ENCODE peak calls at places on chromosomes 6 and 20, in four cellular contexts. W is H9, N is mesendoderm, C is H1. S is an unnamed sample.

GRCh38 chr6:31896856-31897611 is 464 bp downstream of the EHMT2 start:
- DNase-seq in N (no peak), C (no peak), W (peak; percentile 33), S (no peak)

GRCh38 chr6:71375676-71376075 is 87.1 kb downstream of the OGFRL1 start:
- DNase-seq in C (no peak), W (no peak), N (no peak), S (no peak)

GRCh38 chr6:92521553-92521952 is 897.8 kb downstream of the EPHA7 start:
- DNase-seq in N (peak; percentile 67), C (no peak), W (no peak), S (no peak)

GRCh38 chr6:27119329-27119728 is 128.2 kb upstream of the PRSS16 start:
- DNase-seq in N (no peak), C (no peak), W (no peak), S (no peak)

GRCh38 chr20:50517817-50518154 is 7.6 kb downstream of the PTPN1 start:
- DNase-seq in C (no peak), W (no peak), N (no peak), S (no peak)

GRCh38 chr6:106692112-106692822 is 62.9 kb downstream of the QRSL1 start:
- DNase-seq in N (peak; percentile 64), W (peak; percentile 81), C (peak; percentile 50), S (peak; percentile 15)

GRCh38 chr20:10637062-10637559 is 36.7 kb downstream of the JAG1 start:
- DNase-seq in C (no peak), N (no peak), W (no peak), S (peak; percentile 77)

GRCh38 chr6:130776287-130776925 is 50.8 kb upstream of the SMLR1 start:
- DNase-seq in C (no peak), N (no peak), W (no peak), S (no peak)

GRCh38 chr20:45987108-45987780 is 15.2 kb upstream of the ZNF335 start:
- DNase-seq in N (peak; percentile 87), C (no peak), W (peak; percentile 92), S (peak; percentile 45)

GRCh38 chr6:108948252-108948651 is 100.0 kb downstream of the ARMC2 start:
- DNase-seq in C (no peak), W (no peak), N (no peak), S (no peak)

GRCh38 chr6:146594495-146594894 is 4.3 kb upstream of the ADGB start:
- DNase-seq in N (no peak), C (no peak), W (no peak), S (no peak)

GRCh38 chr6:85355816-85356215 is 94.1 kb upstream of the NT5E start:
- DNase-seq in W (no peak), C (no peak), N (no peak), S (no peak)
- H4K5ac ChIP-seq in W (no peak overlapping the region), C (no peak overlapping the region), N (no peak overlapping the region), S (peak overlapping the region; percentile 51)

GRCh38 chr6:105603779-105604592 is 201.1 kb upstream of the PREP start:
- DNase-seq in C (no peak), W (no peak), N (no peak), S (peak; percentile 76)
- H4K5ac ChIP-seq in C (no peak overlapping the region), W (no peak overlapping the region), N (no peak overlapping the region), S (peak overlapping the region; percentile 69)

GRCh38 chr20:56817780-56818675 is 188.9 kb downstream of the TFAP2C start:
- DNase-seq in N (no peak), C (no peak), W (no peak), S (no peak)
- H4K5ac ChIP-seq in N (no peak overlapping the region), C (no peak overlapping the region), W (no peak overlapping the region), S (no peak overlapping the region)

DNA sequence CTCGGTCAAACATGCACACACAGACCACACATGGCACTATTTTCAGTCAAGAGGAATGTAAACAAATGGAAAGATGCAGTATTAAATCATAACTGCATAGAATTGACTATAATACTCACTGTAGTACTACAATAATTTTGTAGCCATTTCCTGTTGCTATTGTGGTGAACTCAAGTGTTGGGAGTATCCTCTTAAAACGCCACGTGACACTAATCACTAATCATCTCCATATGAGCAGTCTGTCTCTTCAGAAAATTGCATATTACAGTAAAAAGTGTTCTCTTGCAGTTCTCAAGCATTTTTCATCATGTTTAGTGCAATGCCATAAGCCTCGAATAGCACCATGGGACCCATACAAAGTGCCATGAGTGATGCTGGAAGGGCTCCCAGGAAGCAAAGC is 258.7 kb upstream of the ID4 start:
- DNase-seq in C (no peak), W (no peak), N (no peak), S (no peak)
- H4K5ac ChIP-seq in C (no peak overlapping the region), W (no peak overlapping the region), N (no peak overlapping the region), S (no peak overlapping the region)

GRCh38 chr20:63224272-63225081 is 8.5 kb upstream of the YTHDF1 start:
- DNase-seq in W (no peak), C (no peak), N (peak; percentile 41), S (peak; percentile 44)

GRCh38 chr20:63226020-63226943 is 9.4 kb upstream of the BIRC7 start:
- DNase-seq in C (no peak), N (peak; percentile 69), W (no peak), S (no peak)

GRCh38 chr20:63228786-63229185 is 6.9 kb upstream of the BIRC7 start:
- DNase-seq in C (no peak), N (peak; percentile 55), W (no peak), S (no peak)

GRCh38 chr20:63225082-63225454 is 9.1 kb upstream of the YTHDF1 start:
- DNase-seq in C (no peak), W (no peak), N (no peak), S (no peak)

DNA sequence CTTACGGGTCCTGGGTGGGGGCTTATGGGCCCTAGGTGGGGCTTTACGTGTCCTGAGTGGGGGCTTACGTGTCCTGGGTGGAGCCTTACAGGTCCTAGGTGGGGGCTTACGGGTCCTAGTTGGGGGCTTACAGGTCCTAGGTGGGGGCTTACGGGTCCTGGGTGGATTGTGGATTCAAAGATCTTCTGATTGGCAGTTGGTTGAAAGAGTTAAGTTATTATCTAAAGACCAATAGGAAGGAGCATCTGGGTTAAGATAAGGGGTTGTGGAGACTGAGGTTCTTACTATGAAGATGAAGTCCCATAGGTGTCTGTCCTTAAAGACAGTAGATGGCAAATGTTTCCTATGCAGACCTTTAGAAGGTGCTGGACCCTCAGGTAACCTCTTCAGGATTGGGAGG is 8.4 kb upstream of the BIRC7 start:
- DNase-seq in C (no peak), W (no peak), N (no peak), S (no peak)
- H4K5ac ChIP-seq in C (no peak overlapping the region), W (no peak overlapping the region), N (no peak overlapping the region), S (no peak overlapping the region)

DNA sequence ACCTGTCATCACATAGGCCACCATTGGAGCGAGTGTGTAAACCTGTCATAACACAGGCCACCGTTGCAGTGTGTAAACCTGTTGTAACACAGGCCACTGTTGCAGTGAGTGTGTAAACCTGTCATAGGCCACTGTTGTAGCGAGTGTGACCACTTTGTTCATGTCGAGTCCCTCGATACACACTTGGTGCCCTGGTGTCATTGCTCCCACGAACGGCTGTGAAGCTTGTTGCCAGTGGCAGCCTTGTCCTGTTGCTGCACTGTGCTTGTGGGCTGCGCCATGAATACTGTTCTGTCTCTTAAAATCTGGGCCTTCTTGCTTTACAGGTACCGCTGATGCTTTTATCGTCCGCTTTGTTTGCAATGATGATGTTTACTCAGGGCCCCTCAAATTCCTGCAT is 61.4 kb upstream of the SLC22A1 start:
- DNase-seq in C (no peak), W (no peak), N (no peak), S (no peak)
- H4K5ac ChIP-seq in C (no peak overlapping the region), W (no peak overlapping the region), N (no peak overlapping the region), S (no peak overlapping the region)

GRCh38 chr20:63895202-63895885 is 418 bp downstream of the DNAJC5 start:
- DNase-seq in C (no peak), W (no peak), N (no peak), S (no peak)

GRCh38 chr20:63895886-63896135 is 885 bp downstream of the DNAJC5 start:
- DNase-seq in N (no peak), W (no peak), C (no peak), S (peak; percentile 20)

GRCh38 chr20:63894358-63895201 is at the start of gene DNAJC5:
- DNase-seq in C (peak; percentile 78), W (peak; percentile 93), N (peak; percentile 90), S (peak; percentile 87)

GRCh38 chr20:63897978-63898561 is 3.1 kb downstream of the DNAJC5 start:
- DNase-seq in W (no peak), N (no peak), C (no peak), S (no peak)

GRCh38 chr20:63896136-63896890 is 1.4 kb downstream of the DNAJC5 start:
- DNase-seq in C (no peak), N (peak; percentile 40), W (no peak), S (peak; percentile 46)
- H4K5ac ChIP-seq in C (no peak overlapping the region), N (no peak overlapping the region), W (no peak overlapping the region), S (no peak overlapping the region)

GRCh38 chr20:35742741-35743523 is 872 bp upstream of the RBM39 start:
- DNase-seq in W (no peak), C (no peak), N (peak; percentile 61), S (no peak)
- H4K5ac ChIP-seq in W (no peak overlapping the region), C (peak overlapping the region; percentile 77), N (peak overlapping the region; percentile 68), S (peak overlapping the region; percentile 83)

DNA sequence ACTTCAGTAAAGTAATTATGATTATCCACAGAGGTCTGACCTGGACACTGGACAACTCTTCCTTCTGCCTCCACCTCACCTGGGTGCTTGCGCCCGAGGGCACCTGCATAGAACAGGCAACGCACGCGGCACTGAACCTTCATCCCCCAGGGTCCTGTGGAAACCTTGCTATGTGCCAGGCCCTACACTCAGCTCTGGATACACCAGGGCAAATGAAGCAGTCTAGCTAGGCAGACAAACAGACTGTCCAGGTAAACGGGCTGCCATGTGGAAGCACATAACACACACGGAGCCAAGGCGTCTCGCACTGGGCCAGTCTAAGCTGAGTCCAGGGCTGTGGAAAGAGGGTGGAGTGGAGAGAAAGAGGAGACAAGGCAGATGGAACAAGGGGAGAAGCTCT is 109.3 kb upstream of the AFDN start:
- DNase-seq in W (no peak), C (no peak), N (no peak), S (no peak)
- H4K5ac ChIP-seq in W (no peak overlapping the region), C (no peak overlapping the region), N (no peak overlapping the region), S (no peak overlapping the region)

GRCh38 chr20:37504404-37505096 is 16.5 kb upstream of the NNAT start:
- DNase-seq in W (peak; percentile 49), C (no peak), N (peak; percentile 85), S (peak; percentile 13)
- H4K5ac ChIP-seq in W (no peak overlapping the region), C (no peak overlapping the region), N (no peak overlapping the region), S (no peak overlapping the region)